ENCODE peak calls at places on chromosomes 4 and X, in four cellular contexts. One of them, this sample, is unnamed.

GRCh38 chr4:151668687-151669402 is 92.0 kb downstream of the GATB start:
- DNase-seq in A549: no peak
- DNase-seq in transverse colon: no peak
- DNase-seq in BJ: no peak
- DNase-seq in this sample: no peak

GRCh38 chr4:112266823-112267222 is 18.9 kb downstream of the TIFA start:
- DNase-seq in A549: peak; percentile 26
- DNase-seq in transverse colon: no peak
- DNase-seq in BJ: no peak
- DNase-seq in this sample: no peak

GRCh38 chr4:153152453-153153338 is 51.5 kb upstream of the TRIM2 start:
- DNase-seq in A549: no peak
- DNase-seq in transverse colon: peak; percentile 70
- DNase-seq in BJ: no peak
- DNase-seq in this sample: no peak

GRCh38 chr4:148634476-148634875 is 192.3 kb upstream of the NR3C2 start:
- DNase-seq in A549: no peak
- DNase-seq in transverse colon: no peak
- DNase-seq in BJ: no peak
- DNase-seq in this sample: no peak

GRCh38 chr4:24970635-24971034 is 57.8 kb upstream of the CCDC149 start:
- DNase-seq in A549: no peak
- DNase-seq in transverse colon: no peak
- DNase-seq in BJ: no peak
- DNase-seq in this sample: no peak

GRCh38 chrX:56000169-56000568 is 232.0 kb upstream of the KLF8 start:
- DNase-seq in A549: no peak
- DNase-seq in transverse colon: no peak
- DNase-seq in BJ: peak; percentile 19
- DNase-seq in this sample: no peak

GRCh38 chr4:112172180-112172579 is 26.9 kb downstream of the FAM241A start:
- DNase-seq in A549: no peak
- DNase-seq in transverse colon: no peak
- DNase-seq in BJ: no peak
- DNase-seq in this sample: no peak

GRCh38 chr4:140188975-140189374 is 35.0 kb upstream of the MAML3 start:
- DNase-seq in A549: no peak
- DNase-seq in transverse colon: no peak
- DNase-seq in BJ: no peak
- DNase-seq in this sample: peak; percentile 54

GRCh38 chr4:119559044-119559647 is 69.5 kb downstream of the PDE5A start:
- DNase-seq in A549: peak; percentile 37
- DNase-seq in transverse colon: no peak
- DNase-seq in BJ: peak; percentile 22
- DNase-seq in this sample: peak; percentile 57

GRCh38 chr4:138981930-138982390 is 33.6 kb upstream of the NOCT start:
- DNase-seq in A549: peak; percentile 47
- DNase-seq in transverse colon: peak; percentile 13
- DNase-seq in BJ: no peak
- DNase-seq in this sample: no peak

GRCh38 chrX:123237271-123237670 is 53.2 kb downstream of the GRIA3 start:
- DNase-seq in A549: no peak
- DNase-seq in transverse colon: no peak
- DNase-seq in BJ: no peak
- DNase-seq in this sample: no peak

GRCh38 chr4:135354876-135355275 is 1153.3 kb upstream of the PABPC4L start:
- DNase-seq in A549: no peak
- DNase-seq in transverse colon: no peak
- DNase-seq in BJ: no peak
- DNase-seq in this sample: no peak

GRCh38 chrX:34874763-34875162 is 67.8 kb upstream of the FAM47B start:
- DNase-seq in A549: no peak
- DNase-seq in transverse colon: no peak
- DNase-seq in BJ: no peak
- DNase-seq in this sample: no peak

GRCh38 chr4:6390357-6390756 is 82.1 kb downstream of the PPP2R2C start:
- DNase-seq in A549: no peak
- DNase-seq in transverse colon: no peak
- DNase-seq in BJ: no peak
- DNase-seq in this sample: no peak

GRCh38 chr4:109207060-109207459 is 95.4 kb downstream of the COL25A1 start:
- DNase-seq in A549: no peak
- DNase-seq in transverse colon: no peak
- DNase-seq in BJ: no peak
- DNase-seq in this sample: peak; percentile 86

GRCh38 chr4:181944527-181944926 is 298.7 kb upstream of the TENM3 start:
- DNase-seq in A549: no peak
- DNase-seq in transverse colon: no peak
- DNase-seq in BJ: no peak
- DNase-seq in this sample: no peak

GRCh38 chr4:1368421-1369090 is 21.5 kb downstream of the UVSSA start:
- DNase-seq in A549: no peak
- DNase-seq in transverse colon: no peak
- DNase-seq in BJ: no peak
- DNase-seq in this sample: no peak

GRCh38 chr4:176054942-176055341 is 10.7 kb upstream of the WDR17 start:
- DNase-seq in A549: no peak
- DNase-seq in transverse colon: no peak
- DNase-seq in BJ: no peak
- DNase-seq in this sample: no peak

GRCh38 chr4:17166954-17167353 is 268.5 kb upstream of the LDB2 start:
- DNase-seq in A549: no peak
- DNase-seq in transverse colon: no peak
- DNase-seq in BJ: no peak
- DNase-seq in this sample: peak; percentile 29

GRCh38 chr4:88803600-88804096 is 106.0 kb upstream of the NAP1L5 start:
- DNase-seq in A549: peak; percentile 28
- DNase-seq in transverse colon: peak; percentile 43
- DNase-seq in BJ: peak; percentile 83
- DNase-seq in this sample: peak; percentile 79

GRCh38 chrX:75546724-75547123 is 23.9 kb upstream of the ZDHHC15 start:
- DNase-seq in A549: no peak
- DNase-seq in transverse colon: no peak
- DNase-seq in BJ: no peak
- DNase-seq in this sample: no peak

GRCh38 chr4:124907881-124908280 is 195.3 kb upstream of the ANKRD50 start:
- DNase-seq in A549: no peak
- DNase-seq in transverse colon: no peak
- DNase-seq in BJ: peak; percentile 70
- DNase-seq in this sample: peak; percentile 72

GRCh38 chrX:40224658-40225057 is 126.9 kb upstream of the BCOR start:
- DNase-seq in A549: no peak
- DNase-seq in transverse colon: no peak
- DNase-seq in BJ: no peak
- DNase-seq in this sample: no peak

GRCh38 chr4:119299221-119300071 is 22.5 kb downstream of the FABP2 start:
- DNase-seq in A549: peak; percentile 14
- DNase-seq in transverse colon: no peak
- DNase-seq in BJ: no peak
- DNase-seq in this sample: no peak

GRCh38 chr4:917992-918391 is 14.1 kb downstream of the GAK start:
- DNase-seq in A549: no peak
- DNase-seq in transverse colon: no peak
- DNase-seq in BJ: no peak
- DNase-seq in this sample: no peak

GRCh38 chrX:119693996-119694451 is 1.1 kb upstream of the SEPTIN6 start:
- DNase-seq in A549: no peak
- DNase-seq in transverse colon: peak; percentile 11
- DNase-seq in BJ: no peak
- DNase-seq in this sample: no peak

GRCh38 chrX:51608071-51608470 is 10.6 kb downstream of the CENPVL3 start:
- DNase-seq in A549: no peak
- DNase-seq in transverse colon: no peak
- DNase-seq in BJ: no peak
- DNase-seq in this sample: no peak

GRCh38 chr4:76950052-76950845 is 697 bp downstream of the SEPTIN11 start:
- DNase-seq in A549: peak; percentile 19
- DNase-seq in transverse colon: peak; percentile 85
- DNase-seq in BJ: no peak
- DNase-seq in this sample: no peak

GRCh38 chr4:76951333-76952033 is 1.9 kb downstream of the SEPTIN11 start:
- DNase-seq in A549: no peak
- DNase-seq in transverse colon: no peak
- DNase-seq in BJ: no peak
- DNase-seq in this sample: no peak

GRCh38 chr4:76950846-76951321 is 1.3 kb downstream of the SEPTIN11 start:
- DNase-seq in A549: no peak
- DNase-seq in transverse colon: peak; percentile 18
- DNase-seq in BJ: no peak
- DNase-seq in this sample: no peak

GRCh38 chr4:76952631-76953587 is 3.4 kb downstream of the SEPTIN11 start:
- DNase-seq in A549: no peak
- DNase-seq in transverse colon: no peak
- DNase-seq in BJ: no peak
- DNase-seq in this sample: no peak

DNA sequence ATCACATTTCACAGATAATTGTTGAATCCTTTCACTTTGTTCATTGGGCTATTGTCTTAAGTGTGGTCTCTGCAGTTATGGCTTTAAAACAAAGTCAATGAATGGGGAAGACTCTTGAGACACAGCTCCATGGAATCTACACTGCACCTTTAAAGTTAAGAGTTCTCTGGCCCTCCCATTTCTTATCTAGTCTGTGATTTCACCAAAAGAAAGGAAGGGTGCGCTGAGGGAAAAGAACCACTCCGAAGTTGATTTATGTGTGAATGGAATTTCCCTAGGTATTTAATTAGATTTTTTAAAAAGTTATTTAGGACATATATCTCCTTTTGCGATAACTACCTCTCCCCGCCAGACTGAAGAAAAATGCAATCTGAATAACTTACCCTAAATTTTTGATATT is 2.5 kb downstream of the SEPTIN11 start:
- DNase-seq in A549: no peak
- DNase-seq in transverse colon: no peak
- DNase-seq in BJ: no peak
- DNase-seq in this sample: no peak
- H3K4me3 ChIP-seq in A549: no peak overlapping the region
- H3K4me3 ChIP-seq in transverse colon: no peak overlapping the region
- H3K4me3 ChIP-seq in BJ: peak overlapping the region; percentile 60
- H3K4me3 ChIP-seq in this sample: peak overlapping the region; percentile 97

GRCh38 chr4:78937837-78938236 is 1.4 kb downstream of the PAQR3 start:
- DNase-seq in A549: peak; percentile 8
- DNase-seq in transverse colon: no peak
- DNase-seq in BJ: no peak
- DNase-seq in this sample: no peak
- H3K4me3 ChIP-seq in A549: no peak overlapping the region
- H3K4me3 ChIP-seq in transverse colon: no peak overlapping the region
- H3K4me3 ChIP-seq in BJ: no peak overlapping the region
- H3K4me3 ChIP-seq in this sample: no peak overlapping the region

GRCh38 chr4:123418486-123418931 is 21.9 kb downstream of the SPRY1 start:
- DNase-seq in A549: no peak
- DNase-seq in transverse colon: no peak
- DNase-seq in BJ: peak; percentile 73
- DNase-seq in this sample: peak; percentile 95

GRCh38 chr4:123421227-123421941 is 24.8 kb downstream of the SPRY1 start:
- DNase-seq in A549: no peak
- DNase-seq in transverse colon: no peak
- DNase-seq in BJ: no peak
- DNase-seq in this sample: no peak

GRCh38 chr4:123423819-123424218 is 27.2 kb downstream of the SPRY1 start:
- DNase-seq in A549: no peak
- DNase-seq in transverse colon: no peak
- DNase-seq in BJ: no peak
- DNase-seq in this sample: no peak

GRCh38 chr4:123419885-123420743 is 23.5 kb downstream of the SPRY1 start:
- DNase-seq in A549: no peak
- DNase-seq in transverse colon: no peak
- DNase-seq in BJ: no peak
- DNase-seq in this sample: no peak

DNA sequence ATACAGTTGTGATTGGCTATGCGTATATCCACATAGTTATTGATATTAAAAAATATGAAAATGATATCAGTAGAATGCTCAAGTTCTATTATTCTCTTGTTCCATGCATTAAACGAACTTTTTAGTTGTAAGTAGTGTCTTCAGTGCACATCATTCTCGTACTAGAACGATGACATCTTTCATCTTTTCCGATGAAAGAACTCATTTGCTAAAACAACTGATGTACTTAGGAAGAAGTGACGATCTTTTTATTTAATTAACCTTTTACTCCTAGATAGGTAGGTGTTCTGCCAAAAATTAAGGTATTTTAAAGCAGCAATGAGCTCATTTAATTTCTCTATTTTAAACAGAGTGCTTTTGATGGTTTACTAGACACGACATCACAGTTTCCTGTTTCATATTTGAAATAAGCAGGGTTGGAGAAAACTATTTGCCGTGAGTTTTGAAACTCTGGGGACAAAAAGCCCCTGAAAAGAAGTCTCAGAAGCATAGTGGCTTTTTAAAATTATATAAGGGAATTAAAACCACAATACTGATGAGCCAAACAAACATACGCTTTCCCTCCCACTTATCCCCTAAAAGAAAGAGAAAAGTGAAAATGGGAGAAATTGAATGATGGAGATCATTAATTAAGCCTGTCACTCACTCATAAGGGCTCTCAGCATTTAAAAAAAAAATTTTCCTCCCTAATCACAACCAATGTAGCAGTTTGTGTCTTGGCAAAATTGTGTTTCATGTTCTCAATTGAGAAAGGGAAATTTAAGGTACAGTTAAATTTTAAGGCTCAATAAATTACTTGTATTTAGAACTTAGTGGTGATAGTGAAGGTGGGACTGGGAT is 25.6 kb downstream of the SPRY1 start:
- DNase-seq in A549: no peak
- DNase-seq in transverse colon: no peak
- DNase-seq in BJ: no peak
- DNase-seq in this sample: no peak
- H3K4me3 ChIP-seq in A549: no peak overlapping the region
- H3K4me3 ChIP-seq in transverse colon: no peak overlapping the region
- H3K4me3 ChIP-seq in BJ: no peak overlapping the region
- H3K4me3 ChIP-seq in this sample: no peak overlapping the region

GRCh38 chr4:169791527-169792156 is 33.9 kb upstream of the HPF1 start:
- DNase-seq in A549: peak; percentile 69
- DNase-seq in transverse colon: peak; percentile 8
- DNase-seq in BJ: no peak
- DNase-seq in this sample: peak; percentile 43
- H3K4me3 ChIP-seq in A549: peak overlapping the region; percentile 41
- H3K4me3 ChIP-seq in transverse colon: no peak overlapping the region
- H3K4me3 ChIP-seq in BJ: peak overlapping the region; percentile 32
- H3K4me3 ChIP-seq in this sample: peak overlapping the region; percentile 8

This sample was measured in astrocyte of the cerebellum.